ENCODE peak calls at places on chromosomes 12 and 14, in six cellular contexts. M is T-helper 9 cell, T is NCI-H774, Q is GM04503, V is HCEC 1CT, G is HFF-Myc. C is an unnamed sample.

GRCh38 chr12:31491819-31492598 is 98.9 kb downstream of the DENND5B start:
- DNase-seq in M (no peak), Q (peak; percentile 49), V (peak; percentile 82), T (peak; percentile 29), G (peak; percentile 84), C (peak; percentile 86)

GRCh38 chr12:26473291-26473690 is 277.9 kb downstream of the SSPN start:
- DNase-seq in M (no peak), Q (peak; percentile 3), V (peak; percentile 6), G (no peak), T (no peak), C (no peak)

GRCh38 chr12:132700212-132700913 is 10.3 kb upstream of the PGAM5 start:
- DNase-seq in V (peak; percentile 43), G (peak; percentile 42), M (no peak), Q (no peak), T (peak; percentile 26), C (peak; percentile 8)

GRCh38 chr14:23030936-23031335 is 3.8 kb downstream of the PSMB5 start:
- DNase-seq in M (no peak), Q (no peak), T (no peak), V (no peak), G (no peak), C (no peak)

GRCh38 chr12:80313184-80313583 is 130.9 kb upstream of the PTPRQ start:
- DNase-seq in G (no peak), T (no peak), M (no peak), V (peak; percentile 35), Q (no peak), C (no peak)

GRCh38 chr14:103905861-103906456 is 22.3 kb upstream of the TDRD9 start:
- DNase-seq in G (no peak), M (no peak), Q (no peak), V (no peak), T (no peak), C (no peak)

GRCh38 chr12:26971963-26972362 is 33.7 kb downstream of the FGFR1OP2 start:
- DNase-seq in G (no peak), Q (no peak), T (no peak), V (no peak), M (peak; percentile 42), C (no peak)

GRCh38 chr14:35390577-35391387 is 13.8 kb downstream of the NFKBIA start:
- DNase-seq in V (peak; percentile 47), Q (no peak), T (peak; percentile 60), G (no peak), M (no peak), C (no peak)

GRCh38 chr14:74035556-74035955 is 16.4 kb downstream of the BBOF1 start:
- DNase-seq in M (no peak), T (no peak), Q (peak; percentile 12), V (peak; percentile 78), G (no peak), C (no peak)

GRCh38 chr12:15662303-15662980 is 126.7 kb downstream of the EPS8 start:
- DNase-seq in G (peak; percentile 47), T (no peak), Q (peak; percentile 80), M (no peak), V (peak; percentile 96), C (peak; percentile 85)

GRCh38 chr12:93679308-93679933 is 2.2 kb downstream of the CRADD start:
- DNase-seq in V (no peak), M (no peak), T (no peak), Q (no peak), G (no peak), C (no peak)

GRCh38 chr12:63792333-63792732 is 12.6 kb downstream of the RXYLT1 start:
- DNase-seq in M (no peak), G (no peak), T (peak; percentile 5), V (no peak), Q (no peak), C (no peak)

GRCh38 chr12:23895792-23896218 is 53.7 kb downstream of the SOX5 start:
- DNase-seq in Q (no peak), G (no peak), V (no peak), M (no peak), T (peak; percentile 66), C (no peak)

GRCh38 chr14:71651228-71651627 is 281.0 kb upstream of the RGS6 start:
- DNase-seq in V (peak; percentile 78), Q (peak; percentile 85), M (no peak), G (peak; percentile 83), T (no peak), C (peak; percentile 92)

GRCh38 chr12:27810756-27811155 is 30.7 kb upstream of the MANSC4 start:
- DNase-seq in Q (no peak), M (no peak), T (no peak), V (no peak), G (no peak), C (no peak)

GRCh38 chr12:76519538-76519937 is 40.0 kb downstream of the OSBPL8 start:
- DNase-seq in G (no peak), T (no peak), V (no peak), M (no peak), Q (no peak), C (no peak)

GRCh38 chr14:94887591-94887990 is 117.7 kb upstream of the GSC start:
- DNase-seq in V (no peak), T (no peak), M (no peak), Q (no peak), G (no peak), C (no peak)

GRCh38 chr12:132075026-132075713 is 68.9 kb downstream of the DDX51 start:
- DNase-seq in V (peak; percentile 6), T (no peak), G (no peak), Q (no peak), M (no peak), C (no peak)

GRCh38 chr12:85955127-85955526 is 81.0 kb downstream of the NTS start:
- DNase-seq in V (peak; percentile 46), T (no peak), G (no peak), Q (no peak), M (no peak), C (no peak)

GRCh38 chr14:55188686-55189295 is 2.6 kb downstream of the DLGAP5 start:
- DNase-seq in T (no peak), M (no peak), G (no peak), V (peak; percentile 11), Q (peak; percentile 24), C (no peak)

GRCh38 chr14:65200454-65200853 is 98.1 kb upstream of the MAX start:
- DNase-seq in Q (no peak), T (no peak), G (no peak), V (no peak), M (no peak), C (no peak)

GRCh38 chr12:131428086-131428685 is 282.7 kb upstream of the SFSWAP start:
- DNase-seq in V (no peak), Q (no peak), T (no peak), M (no peak), G (no peak), C (no peak)

GRCh38 chr12:52308807-52309425 is 12.3 kb downstream of the KRT83 start:
- DNase-seq in Q (no peak), V (no peak), T (no peak), M (no peak), G (no peak), C (no peak)

GRCh38 chr12:8146416-8146771 is 10.4 kb upstream of the ZNF705A start:
- DNase-seq in M (no peak), V (no peak), Q (no peak), G (no peak), T (no peak), C (no peak)

GRCh38 chr12:124921200-124922008 is 7.0 kb upstream of the UBC start:
- DNase-seq in M (peak; percentile 41), T (no peak), Q (no peak), V (peak; percentile 60), G (no peak), C (no peak)

GRCh38 chr12:94725375-94726168 is 75.2 kb upstream of the TMCC3 start:
- DNase-seq in V (peak; percentile 76), Q (no peak), M (no peak), G (peak; percentile 6), T (no peak), C (no peak)

GRCh38 chr14:89988787-89989186 is 33.1 kb downstream of the TDP1 start:
- DNase-seq in T (no peak), V (no peak), G (no peak), Q (no peak), M (no peak), C (no peak)